ENCODE peak calls at places on chromosomes 7 and 10, in ten cellular contexts. L, D, S, V, Q, K, O, E, N and R are unnamed samples.
A peak's percentile ranks its signal among the peaks of the same experiment; 100 is the strongest.

GRCh38 chr10:122336961-122337360 is 37.5 kb upstream of the PLEKHA1 start:
- DNase-seq in L (no peak), D (no peak), S (no peak), V (no peak), Q (no peak), K (no peak), O (no peak), E (no peak), N (no peak), R (no peak)

GRCh38 chr7:73966941-73967831 is 60.8 kb upstream of the ELN start:
- DNase-seq in L (no peak), D (no peak), S (no peak), V (peak; percentile 10), Q (no peak), K (no peak), O (no peak), E (no peak), N (no peak), R (no peak)

GRCh38 chr10:61642073-61642637 is 20.6 kb upstream of the CABCOCO1 start:
- DNase-seq in L (no peak), D (no peak), S (no peak), V (no peak), Q (no peak), K (no peak), O (peak; percentile 42), E (no peak), N (no peak), R (peak; percentile 31)

GRCh38 chr10:29109700-29110099 is 179.2 kb upstream of the LYZL1 start:
- DNase-seq in L (no peak), D (no peak), S (no peak), V (no peak), Q (no peak), K (no peak), O (no peak), E (no peak), N (no peak), R (no peak)

GRCh38 chr10:71999360-72000072 is 35.3 kb downstream of the CHST3 start:
- DNase-seq in L (peak; percentile 85), D (no peak), S (no peak), V (no peak), Q (peak; percentile 46), K (no peak), O (peak; percentile 83), E (no peak), N (no peak), R (peak; percentile 69)

GRCh38 chr10:126944191-126944590 is 39.0 kb downstream of the DOCK1 start:
- DNase-seq in L (no peak), D (no peak), S (no peak), V (no peak), Q (no peak), K (no peak), O (no peak), E (no peak), N (no peak), R (no peak)

GRCh38 chr7:106313456-106313891 is 28.7 kb upstream of the NAMPT start:
- DNase-seq in L (no peak), D (no peak), S (no peak), V (no peak), Q (no peak), K (no peak), O (peak; percentile 81), E (no peak), N (no peak), R (peak; percentile 69)

GRCh38 chr7:80781146-80781545 is 137.7 kb downstream of the SEMA3C start:
- DNase-seq in L (no peak), D (no peak), S (no peak), V (no peak), Q (no peak), K (no peak), O (no peak), E (no peak), N (no peak), R (peak; percentile 30)

GRCh38 chr10:60809157-60809556 is 30.9 kb downstream of the CDK1 start:
- DNase-seq in L (no peak), D (no peak), S (no peak), V (no peak), Q (no peak), K (no peak), O (no peak), E (no peak), N (no peak), R (peak; percentile 85)

GRCh38 chr10:131855396-131855762 is 45.4 kb upstream of the PPP2R2D start:
- DNase-seq in L (no peak), D (no peak), S (no peak), V (no peak), Q (no peak), K (no peak), O (no peak), E (no peak), N (no peak), R (no peak)

GRCh38 chr7:141268614-141269013 is 194.8 kb downstream of the TMEM178B start:
- DNase-seq in L (no peak), D (no peak), S (no peak), V (no peak), Q (no peak), K (no peak), O (no peak), E (no peak), N (no peak), R (no peak)

GRCh38 chr10:79101560-79101971 is 32.8 kb downstream of the ZMIZ1 start:
- DNase-seq in L (no peak), D (no peak), S (no peak), V (no peak), Q (no peak), K (no peak), O (no peak), E (no peak), N (no peak), R (no peak)

GRCh38 chr10:48577158-48577557 is 27.7 kb downstream of the ARHGAP22 start:
- DNase-seq in L (no peak), D (no peak), S (no peak), V (no peak), Q (no peak), K (no peak), O (no peak), E (no peak), N (no peak), R (no peak)

GRCh38 chr10:24645022-24645421 is 78.7 kb downstream of the ARHGAP21 start:
- DNase-seq in L (no peak), D (no peak), S (no peak), V (no peak), Q (no peak), K (no peak), O (no peak), E (no peak), N (no peak), R (no peak)

GRCh38 chr7:71843677-71844076 is 568.5 kb downstream of the CALN1 start:
- DNase-seq in L (no peak), D (no peak), S (no peak), V (no peak), Q (no peak), K (no peak), O (no peak), E (no peak), N (no peak), R (no peak)

GRCh38 chr10:86655173-86655540 is 810 bp downstream of the OPN4 start:
- DNase-seq in L (no peak), D (no peak), S (no peak), V (no peak), Q (no peak), K (no peak), O (no peak), E (no peak), N (no peak), R (no peak)

GRCh38 chr7:152663926-152664325 is 12.0 kb downstream of the XRCC2 start:
- DNase-seq in L (no peak), D (no peak), S (no peak), V (no peak), Q (no peak), K (no peak), O (no peak), E (no peak), N (no peak), R (no peak)